ENCODE peak calls at places on chromosomes 2 and 18, in five cellular contexts. K is H54, M is GM12891, U is Peyer's patch, B is uterus. X is an unnamed sample.
A peak's percentile ranks its signal among the peaks of the same experiment; 100 is the strongest.

GRCh38 chr2:75476778-75477177 is 84.0 kb downstream of the EVA1A start:
- DNase-seq in U (no peak), B (no peak), M (no peak), K (no peak), X (no peak)

GRCh38 chr2:240919786-240920782 is 13.9 kb downstream of the CROCC2 start:
- DNase-seq in K (no peak), M (no peak), U (peak; percentile 46), B (peak; percentile 8), X (peak; percentile 11)

GRCh38 chr18:9337875-9338274 is 3.3 kb downstream of the TWSG1 start:
- DNase-seq in K (no peak), B (no peak), M (no peak), U (no peak), X (no peak)

GRCh38 chr2:136116813-136117390 is 1.0 kb downstream of the CXCR4 start:
- DNase-seq in U (no peak), M (peak; percentile 58), B (no peak), K (no peak), X (no peak)

GRCh38 chr2:202406445-202406967 is 30.4 kb downstream of the BMPR2 start:
- DNase-seq in U (no peak), B (no peak), K (no peak), M (no peak), X (no peak)

GRCh38 chr2:143623270-143623669 is 494.1 kb downstream of the ARHGAP15 start:
- DNase-seq in B (no peak), K (no peak), U (no peak), M (no peak), X (no peak)

GRCh38 chr2:38106420-38107182 is 30.6 kb upstream of the CYP1B1 start:
- DNase-seq in U (no peak), K (peak; percentile 17), M (no peak), B (peak; percentile 49), X (no peak)

GRCh38 chr18:67456691-67457090 is 59.8 kb downstream of the DSEL start:
- DNase-seq in U (no peak), B (no peak), K (no peak), M (no peak), X (no peak)

GRCh38 chr2:65146067-65146466 is 16.2 kb upstream of the RAB1A start:
- DNase-seq in K (no peak), M (no peak), U (no peak), B (no peak), X (no peak)

DNA sequence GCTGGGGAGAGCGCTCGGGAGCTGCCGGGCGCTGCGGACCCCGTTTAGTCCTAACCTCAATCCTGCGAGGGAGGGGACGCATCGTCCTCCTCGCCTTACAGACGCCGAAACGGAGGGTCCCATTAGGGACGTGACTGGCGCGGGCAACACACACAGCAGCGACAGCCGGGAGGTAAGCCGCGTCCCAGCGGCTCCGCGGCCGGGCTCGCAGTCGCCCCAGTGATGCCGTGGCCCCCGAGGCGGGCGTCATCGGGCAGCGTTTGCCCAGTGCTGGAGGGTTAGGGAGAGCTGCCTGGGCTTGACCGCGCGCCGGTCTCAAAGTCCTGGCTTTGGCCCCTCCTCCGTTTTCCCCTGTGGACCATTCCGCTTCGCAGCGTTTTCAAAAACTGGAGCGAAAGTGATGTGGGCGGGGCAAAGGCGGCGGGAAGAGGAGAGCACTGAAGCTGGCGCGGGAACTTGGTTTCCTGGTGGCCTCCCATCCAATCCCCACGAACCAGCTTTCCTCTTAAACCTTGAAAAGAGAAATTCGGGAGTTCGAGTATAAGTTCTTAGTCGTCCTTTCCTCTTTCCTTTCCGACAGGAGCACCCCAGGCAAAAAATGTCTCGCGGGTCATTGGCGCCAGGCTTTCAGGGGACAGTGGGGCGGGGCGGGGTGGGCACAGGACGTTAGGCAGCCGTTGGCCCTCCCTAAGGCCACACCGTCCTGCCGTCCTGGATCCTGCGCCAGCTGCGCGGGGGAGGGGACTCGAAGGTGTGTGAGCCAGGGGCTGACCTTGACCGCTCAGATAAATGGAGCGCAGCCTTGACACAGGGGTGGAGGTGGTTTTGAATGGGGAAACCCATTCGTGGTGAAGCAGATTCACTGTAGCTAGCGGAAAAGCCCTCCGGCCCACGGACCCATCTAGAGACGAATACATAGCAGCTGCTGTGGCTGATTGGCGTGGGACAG is 819 bp downstream of the TYMS start:
- DNase-seq in U (peak; percentile 93), B (peak; percentile 78), M (peak; percentile 72), K (peak; percentile 86), X (peak; percentile 70)
- TF ChIP-seq POLR2A in U (peak; percentile 64), B (no peak), M (peak; percentile 34), K (peak; percentile 44), X (no peak)

DNA sequence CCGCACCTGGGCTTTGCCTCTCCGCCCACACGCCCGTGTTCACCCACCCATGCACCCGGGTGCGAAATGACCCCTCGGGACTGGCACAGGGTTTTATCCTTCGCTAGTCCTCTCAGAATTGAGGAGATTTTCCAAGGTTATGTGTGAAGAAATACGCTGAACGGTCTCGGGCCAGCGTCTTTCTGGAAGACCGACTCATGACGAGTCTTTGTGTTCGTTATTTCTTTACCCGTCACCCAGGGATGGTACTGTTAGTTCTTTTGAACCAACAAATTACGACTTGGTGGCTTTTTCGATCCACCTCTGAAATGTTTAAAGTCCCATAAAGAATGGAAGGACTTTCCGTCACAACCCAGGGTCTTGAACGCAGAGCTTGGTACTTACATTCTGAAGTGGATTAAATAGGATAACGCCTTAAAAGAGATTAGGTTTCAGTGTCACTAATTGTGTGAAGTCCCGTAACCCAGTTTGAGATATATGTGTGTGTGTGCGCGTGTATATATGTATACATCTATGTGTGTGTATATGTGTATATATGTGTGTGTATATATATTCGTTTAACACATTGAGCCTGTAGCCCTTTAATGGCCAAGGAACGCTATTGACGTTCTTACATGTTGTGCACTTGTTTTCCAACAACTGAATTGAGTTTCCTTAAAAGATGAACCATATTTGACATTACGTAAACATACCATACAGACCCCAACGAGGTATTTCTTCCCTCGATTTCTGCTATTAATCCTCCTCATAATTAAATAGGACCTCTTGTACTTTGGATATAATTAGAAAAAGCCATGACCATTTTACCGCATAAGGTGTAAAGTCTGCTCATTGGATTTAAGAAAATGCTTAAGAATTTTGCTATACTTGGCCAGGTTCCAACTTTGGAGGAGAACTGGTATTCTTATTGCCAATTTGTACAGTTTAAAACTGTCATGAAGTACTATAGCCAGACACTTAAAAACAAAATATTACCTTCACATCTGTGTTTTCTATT is 889 bp downstream of the ZC3H15 start:
- DNase-seq in M (no peak), K (no peak), B (no peak), U (no peak), X (no peak)
- TF ChIP-seq POLR2A in M (no peak), K (no peak), B (no peak), U (no peak), X (no peak)

GRCh38 chr18:47758000-47758399 is 172.5 kb downstream of the SMAD2 start:
- DNase-seq in U (no peak), K (no peak), M (no peak), B (no peak), X (no peak)
- TF ChIP-seq POLR2A in U (no peak), K (no peak), M (no peak), B (no peak), X (no peak)

GRCh38 chr2:226800941-226801784 is 1.5 kb upstream of the IRS1 start:
- DNase-seq in K (peak; percentile 90), M (peak; percentile 70), B (peak; percentile 89), U (peak; percentile 81), X (peak; percentile 77)
- TF ChIP-seq POLR2A in K (peak; percentile 47), M (no peak), B (peak; percentile 86), U (no peak), X (no peak)

GRCh38 chr2:216517447-216517846 is 18.8 kb downstream of the RPL37A start:
- DNase-seq in M (no peak), B (no peak), K (no peak), U (no peak), X (no peak)

GRCh38 chr2:216520156-216520555 is 21.5 kb downstream of the RPL37A start:
- DNase-seq in K (no peak), U (no peak), B (no peak), M (no peak), X (no peak)

GRCh38 chr2:216519154-216519762 is 20.6 kb downstream of the RPL37A start:
- DNase-seq in M (peak; percentile 27), B (peak; percentile 89), U (no peak), K (peak; percentile 38), X (peak; percentile 70)

DNA sequence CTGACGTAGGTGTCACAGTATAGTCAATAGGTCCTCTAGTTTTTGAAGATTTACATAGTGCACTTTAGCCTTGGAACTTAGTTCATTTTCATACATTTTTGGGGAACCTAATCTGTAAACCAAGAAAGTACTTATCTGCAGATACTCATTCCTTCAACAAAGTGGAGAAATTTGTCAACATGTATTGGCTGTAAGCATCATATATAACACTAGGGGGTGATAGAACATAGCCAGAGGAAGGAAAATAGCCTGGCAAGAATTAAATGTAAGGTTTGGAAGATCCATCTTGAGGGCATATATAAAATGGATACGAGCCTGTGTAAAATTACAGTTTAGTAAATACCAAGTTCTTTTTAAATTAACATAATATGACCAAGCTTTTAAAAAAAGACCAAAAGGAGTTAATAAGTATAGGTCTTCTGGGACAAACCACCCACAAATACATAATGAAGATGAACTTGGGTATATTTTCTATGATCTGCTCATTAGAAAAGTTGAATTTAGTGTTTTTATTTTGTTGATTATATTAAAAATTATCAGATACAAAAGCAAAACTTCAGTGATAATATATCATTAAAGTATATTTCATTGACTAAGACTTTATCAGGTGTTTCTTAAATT is 18.2 kb downstream of the RPL37A start:
- DNase-seq in M (no peak), K (no peak), B (no peak), U (no peak), X (no peak)
- TF ChIP-seq POLR2A in M (no peak), K (no peak), B (no peak), U (no peak), X (no peak)

GRCh38 chr2:27071277-27071989 is at the start of gene OST4:
- DNase-seq in K (peak; percentile 96), M (peak; percentile 98), B (peak; percentile 92), U (peak; percentile 96), X (peak; percentile 91)

GRCh38 chr2:27071990-27072830 is 756 bp upstream of the OST4 start:
- DNase-seq in U (no peak), M (no peak), B (peak; percentile 95), K (no peak), X (no peak)

GRCh38 chr2:27069436-27069835 is 2.0 kb downstream of the OST4 start:
- DNase-seq in K (no peak), B (no peak), M (no peak), U (peak; percentile 6), X (no peak)

GRCh38 chr2:27070653-27071276 is 689 bp downstream of the OST4 start:
- DNase-seq in U (no peak), M (no peak), K (no peak), B (no peak), X (no peak)

GRCh38 chr2:27069961-27070618 is 1.4 kb downstream of the OST4 start:
- DNase-seq in B (no peak), M (no peak), U (no peak), K (no peak), X (no peak)
- TF ChIP-seq POLR2A in B (no peak), M (no peak), U (no peak), K (no peak), X (no peak)

GRCh38 chr2:117351396-117351795 is 463.1 kb upstream of the DDX18 start:
- DNase-seq in B (no peak), U (no peak), K (no peak), M (no peak), X (no peak)
- TF ChIP-seq POLR2A in B (no peak), U (no peak), K (no peak), M (no peak), X (no peak)

GRCh38 chr2:173964565-173965371 is 405 bp downstream of the SP3 start:
- DNase-seq in K (peak; percentile 61), U (peak; percentile 87), B (peak; percentile 92), M (peak; percentile 46), X (peak; percentile 90)
- TF ChIP-seq POLR2A in K (peak; percentile 91), U (peak; percentile 78), B (peak; percentile 29), M (peak; percentile 15), X (peak; percentile 20)

X was measured in breast epithelium.